ENCODE peak calls at places on chromosomes 5 and 9, in eight cellular contexts. One of them, this sample, is unnamed.

GRCh38 chr5:130720355-130720754 is 444.7 kb downstream of the HINT1 start:
- DNase-seq in fibroblast of pulmonary artery: peak; percentile 80
- DNase-seq in mesothelial cell of epicardium: no peak
- DNase-seq in lower lobe of right lung: no peak
- DNase-seq in fibroblast of lung: peak; percentile 41
- DNase-seq in HFF-Myc: peak; percentile 20
- DNase-seq in heart left ventricle: no peak
- DNase-seq in GM20000: no peak
- DNase-seq in this sample: no peak

GRCh38 chr5:32444946-32445758 is 612 bp upstream of the ZFR start:
- DNase-seq in fibroblast of pulmonary artery: no peak
- DNase-seq in mesothelial cell of epicardium: no peak
- DNase-seq in lower lobe of right lung: no peak
- DNase-seq in fibroblast of lung: no peak
- DNase-seq in HFF-Myc: no peak
- DNase-seq in heart left ventricle: no peak
- DNase-seq in GM20000: peak; percentile 20
- DNase-seq in this sample: no peak

GRCh38 chr9:134897584-134898170 is 17.1 kb downstream of the FCN2 start:
- DNase-seq in fibroblast of pulmonary artery: no peak
- DNase-seq in mesothelial cell of epicardium: no peak
- DNase-seq in lower lobe of right lung: no peak
- DNase-seq in fibroblast of lung: no peak
- DNase-seq in HFF-Myc: no peak
- DNase-seq in heart left ventricle: no peak
- DNase-seq in GM20000: no peak
- DNase-seq in this sample: no peak

GRCh38 chr9:70256123-70256551 is 2.6 kb upstream of the SMC5 start:
- DNase-seq in fibroblast of pulmonary artery: peak; percentile 83
- DNase-seq in mesothelial cell of epicardium: no peak
- DNase-seq in lower lobe of right lung: no peak
- DNase-seq in fibroblast of lung: peak; percentile 94
- DNase-seq in HFF-Myc: peak; percentile 33
- DNase-seq in heart left ventricle: no peak
- DNase-seq in GM20000: no peak
- DNase-seq in this sample: no peak

GRCh38 chr5:136000937-136001336 is 27.9 kb upstream of the TGFBI start:
- DNase-seq in fibroblast of pulmonary artery: no peak
- DNase-seq in mesothelial cell of epicardium: no peak
- DNase-seq in lower lobe of right lung: no peak
- DNase-seq in fibroblast of lung: no peak
- DNase-seq in HFF-Myc: no peak
- DNase-seq in heart left ventricle: no peak
- DNase-seq in GM20000: no peak
- DNase-seq in this sample: no peak

GRCh38 chr5:34762321-34762871 is 76.6 kb upstream of the TTC23L start:
- DNase-seq in fibroblast of pulmonary artery: peak; percentile 88
- DNase-seq in mesothelial cell of epicardium: no peak
- DNase-seq in lower lobe of right lung: no peak
- DNase-seq in fibroblast of lung: peak; percentile 92
- DNase-seq in HFF-Myc: peak; percentile 99
- DNase-seq in heart left ventricle: peak; percentile 57
- DNase-seq in GM20000: no peak
- DNase-seq in this sample: no peak

GRCh38 chr5:144102361-144102760 is 68.1 kb downstream of the YIPF5 start:
- DNase-seq in fibroblast of pulmonary artery: no peak
- DNase-seq in mesothelial cell of epicardium: no peak
- DNase-seq in lower lobe of right lung: no peak
- DNase-seq in fibroblast of lung: no peak
- DNase-seq in HFF-Myc: no peak
- DNase-seq in heart left ventricle: no peak
- DNase-seq in GM20000: no peak
- DNase-seq in this sample: no peak

GRCh38 chr5:123087173-123088030 is 1.6 kb upstream of the PRDM6 start:
- DNase-seq in fibroblast of pulmonary artery: no peak
- DNase-seq in mesothelial cell of epicardium: no peak
- DNase-seq in lower lobe of right lung: no peak
- DNase-seq in fibroblast of lung: no peak
- DNase-seq in HFF-Myc: no peak
- DNase-seq in heart left ventricle: no peak
- DNase-seq in GM20000: peak; percentile 37
- DNase-seq in this sample: no peak

GRCh38 chr5:33816791-33817190 is 75.0 kb downstream of the ADAMTS12 start:
- DNase-seq in fibroblast of pulmonary artery: peak; percentile 79
- DNase-seq in mesothelial cell of epicardium: no peak
- DNase-seq in lower lobe of right lung: no peak
- DNase-seq in fibroblast of lung: peak; percentile 75
- DNase-seq in HFF-Myc: no peak
- DNase-seq in heart left ventricle: no peak
- DNase-seq in GM20000: no peak
- DNase-seq in this sample: no peak

GRCh38 chr9:37200572-37201005 is 80.2 kb downstream of the ZCCHC7 start:
- DNase-seq in fibroblast of pulmonary artery: peak; percentile 45
- DNase-seq in mesothelial cell of epicardium: no peak
- DNase-seq in lower lobe of right lung: no peak
- DNase-seq in fibroblast of lung: peak; percentile 77
- DNase-seq in HFF-Myc: peak; percentile 36
- DNase-seq in heart left ventricle: no peak
- DNase-seq in GM20000: no peak
- DNase-seq in this sample: no peak

GRCh38 chr9:24545847-24546522 is at the start of gene IZUMO3:
- DNase-seq in fibroblast of pulmonary artery: no peak
- DNase-seq in mesothelial cell of epicardium: no peak
- DNase-seq in lower lobe of right lung: no peak
- DNase-seq in fibroblast of lung: no peak
- DNase-seq in HFF-Myc: no peak
- DNase-seq in heart left ventricle: no peak
- DNase-seq in GM20000: no peak
- DNase-seq in this sample: no peak

GRCh38 chr5:172943906-172944305 is 15.3 kb upstream of the RPL26L1 start:
- DNase-seq in fibroblast of pulmonary artery: no peak
- DNase-seq in mesothelial cell of epicardium: no peak
- DNase-seq in lower lobe of right lung: no peak
- DNase-seq in fibroblast of lung: no peak
- DNase-seq in HFF-Myc: no peak
- DNase-seq in heart left ventricle: no peak
- DNase-seq in GM20000: no peak
- DNase-seq in this sample: no peak

GRCh38 chr5:91178461-91178860 is 204.7 kb downstream of the ARRDC3 start:
- DNase-seq in fibroblast of pulmonary artery: peak; percentile 84
- DNase-seq in mesothelial cell of epicardium: no peak
- DNase-seq in lower lobe of right lung: no peak
- DNase-seq in fibroblast of lung: peak; percentile 60
- DNase-seq in HFF-Myc: no peak
- DNase-seq in heart left ventricle: no peak
- DNase-seq in GM20000: no peak
- DNase-seq in this sample: no peak

GRCh38 chr5:123921193-123921592 is 409.2 kb downstream of the CSNK1G3 start:
- DNase-seq in fibroblast of pulmonary artery: no peak
- DNase-seq in mesothelial cell of epicardium: no peak
- DNase-seq in lower lobe of right lung: no peak
- DNase-seq in fibroblast of lung: peak; percentile 12
- DNase-seq in HFF-Myc: no peak
- DNase-seq in heart left ventricle: no peak
- DNase-seq in GM20000: no peak
- DNase-seq in this sample: no peak

GRCh38 chr5:107526263-107526937 is 144.3 kb downstream of the EFNA5 start:
- DNase-seq in fibroblast of pulmonary artery: no peak
- DNase-seq in mesothelial cell of epicardium: no peak
- DNase-seq in lower lobe of right lung: no peak
- DNase-seq in fibroblast of lung: peak; percentile 38
- DNase-seq in HFF-Myc: no peak
- DNase-seq in heart left ventricle: no peak
- DNase-seq in GM20000: no peak
- DNase-seq in this sample: no peak

GRCh38 chr5:169656125-169656990 is 19.3 kb downstream of the DOCK2 start:
- DNase-seq in fibroblast of pulmonary artery: peak; percentile 64
- DNase-seq in mesothelial cell of epicardium: no peak
- DNase-seq in lower lobe of right lung: no peak
- DNase-seq in fibroblast of lung: peak; percentile 46
- DNase-seq in HFF-Myc: no peak
- DNase-seq in heart left ventricle: peak; percentile 55
- DNase-seq in GM20000: peak; percentile 48
- DNase-seq in this sample: no peak

GRCh38 chr5:1026700-1027621 is 18.4 kb downstream of the NKD2 start:
- DNase-seq in fibroblast of pulmonary artery: no peak
- DNase-seq in mesothelial cell of epicardium: peak; percentile 13
- DNase-seq in lower lobe of right lung: peak; percentile 34
- DNase-seq in fibroblast of lung: no peak
- DNase-seq in HFF-Myc: no peak
- DNase-seq in heart left ventricle: peak; percentile 17
- DNase-seq in GM20000: no peak
- DNase-seq in this sample: no peak

GRCh38 chr5:140881889-140882590 is at the start of gene PCDHA13:
- DNase-seq in fibroblast of pulmonary artery: peak; percentile 7
- DNase-seq in mesothelial cell of epicardium: no peak
- DNase-seq in lower lobe of right lung: peak; percentile 41
- DNase-seq in fibroblast of lung: no peak
- DNase-seq in HFF-Myc: no peak
- DNase-seq in heart left ventricle: no peak
- DNase-seq in GM20000: peak; percentile 4
- DNase-seq in this sample: no peak

DNA sequence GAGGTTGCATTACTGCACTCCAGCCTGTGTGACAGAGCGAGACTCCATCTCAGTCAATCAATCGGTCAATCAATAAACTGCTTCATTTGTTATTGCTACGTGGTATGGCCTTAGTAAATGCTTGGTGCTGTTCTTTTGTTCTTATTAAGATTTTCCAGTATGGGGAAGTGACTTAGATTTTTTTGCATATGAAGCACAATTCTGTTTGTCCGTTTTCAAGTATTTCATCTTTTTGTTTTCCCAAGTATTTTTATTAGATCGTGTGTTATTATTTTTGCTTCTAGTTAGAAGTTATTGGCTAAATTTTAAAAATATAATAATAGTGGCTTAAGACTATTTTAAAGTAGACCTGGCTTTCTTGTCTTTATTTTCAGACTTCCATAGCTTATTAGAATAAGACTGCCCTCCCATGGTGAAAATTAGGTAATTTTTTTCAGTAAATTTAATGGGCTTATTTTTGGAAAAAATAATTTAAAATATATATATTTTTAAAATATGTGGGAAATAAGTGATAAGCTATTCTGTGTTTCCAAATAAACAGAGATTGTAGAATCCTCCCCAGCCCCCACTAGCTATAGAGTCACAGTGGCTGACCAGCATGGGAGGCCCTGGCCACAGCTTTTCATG is 14.7 kb upstream of the OMD start:
- DNase-seq in fibroblast of pulmonary artery: peak; percentile 62
- DNase-seq in mesothelial cell of epicardium: no peak
- DNase-seq in lower lobe of right lung: no peak
- DNase-seq in fibroblast of lung: no peak
- DNase-seq in HFF-Myc: no peak
- DNase-seq in heart left ventricle: no peak
- DNase-seq in GM20000: no peak
- DNase-seq in this sample: no peak
- TF ChIP-seq CTCF in fibroblast of pulmonary artery: peak; percentile 22
- TF ChIP-seq CTCF in mesothelial cell of epicardium: peak; percentile 35
- TF ChIP-seq CTCF in lower lobe of right lung: peak; percentile 31
- TF ChIP-seq CTCF in fibroblast of lung: peak; percentile 6
- TF ChIP-seq CTCF in HFF-Myc: no peak
- TF ChIP-seq CTCF in heart left ventricle: peak; percentile 49
- TF ChIP-seq CTCF in GM20000: no peak
- TF ChIP-seq CTCF in this sample: peak; percentile 53

DNA sequence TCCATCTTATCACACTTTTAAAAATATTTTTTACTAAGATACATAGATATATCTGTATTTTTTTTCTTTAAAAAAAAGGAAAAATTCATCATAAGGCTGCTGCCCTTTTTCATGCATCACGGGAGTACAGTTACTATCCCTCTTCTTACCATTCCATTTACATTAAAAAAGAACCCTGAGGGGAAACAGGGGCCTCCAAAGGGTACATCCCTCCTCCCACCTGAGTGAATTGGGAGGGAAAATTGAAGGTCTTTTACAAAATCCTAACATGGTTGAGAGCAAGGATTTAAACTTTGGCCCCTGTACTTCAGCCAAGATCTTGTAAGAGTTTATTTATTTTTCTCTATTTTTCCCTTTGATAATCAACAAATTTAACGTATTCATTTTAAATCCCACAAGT is 319.2 kb downstream of the MLLT3 start:
- DNase-seq in fibroblast of pulmonary artery: no peak
- DNase-seq in mesothelial cell of epicardium: no peak
- DNase-seq in lower lobe of right lung: no peak
- DNase-seq in fibroblast of lung: no peak
- DNase-seq in HFF-Myc: no peak
- DNase-seq in heart left ventricle: no peak
- DNase-seq in GM20000: no peak
- DNase-seq in this sample: no peak
- TF ChIP-seq CTCF in fibroblast of pulmonary artery: no peak
- TF ChIP-seq CTCF in mesothelial cell of epicardium: no peak
- TF ChIP-seq CTCF in lower lobe of right lung: no peak
- TF ChIP-seq CTCF in fibroblast of lung: no peak
- TF ChIP-seq CTCF in HFF-Myc: no peak
- TF ChIP-seq CTCF in heart left ventricle: no peak
- TF ChIP-seq CTCF in GM20000: no peak
- TF ChIP-seq CTCF in this sample: no peak

GRCh38 chr9:126009047-126009446 is 261.9 kb downstream of the PBX3 start:
- DNase-seq in fibroblast of pulmonary artery: no peak
- DNase-seq in mesothelial cell of epicardium: no peak
- DNase-seq in lower lobe of right lung: no peak
- DNase-seq in fibroblast of lung: no peak
- DNase-seq in HFF-Myc: no peak
- DNase-seq in heart left ventricle: no peak
- DNase-seq in GM20000: no peak
- DNase-seq in this sample: no peak
- TF ChIP-seq CTCF in fibroblast of pulmonary artery: peak; percentile 21
- TF ChIP-seq CTCF in mesothelial cell of epicardium: no peak
- TF ChIP-seq CTCF in lower lobe of right lung: no peak
- TF ChIP-seq CTCF in fibroblast of lung: no peak
- TF ChIP-seq CTCF in HFF-Myc: peak; percentile 31
- TF ChIP-seq CTCF in heart left ventricle: no peak
- TF ChIP-seq CTCF in GM20000: no peak
- TF ChIP-seq CTCF in this sample: peak; percentile 43

GRCh38 chr9:95024097-95024671 is 293.3 kb downstream of the FANCC start:
- DNase-seq in fibroblast of pulmonary artery: no peak
- DNase-seq in mesothelial cell of epicardium: no peak
- DNase-seq in lower lobe of right lung: no peak
- DNase-seq in fibroblast of lung: no peak
- DNase-seq in HFF-Myc: no peak
- DNase-seq in heart left ventricle: peak; percentile 74
- DNase-seq in GM20000: no peak
- DNase-seq in this sample: no peak

GRCh38 chr9:95027914-95028854 is 289.3 kb downstream of the FANCC start:
- DNase-seq in fibroblast of pulmonary artery: no peak
- DNase-seq in mesothelial cell of epicardium: no peak
- DNase-seq in lower lobe of right lung: peak; percentile 51
- DNase-seq in fibroblast of lung: peak; percentile 57
- DNase-seq in HFF-Myc: no peak
- DNase-seq in heart left ventricle: no peak
- DNase-seq in GM20000: no peak
- DNase-seq in this sample: no peak

GRCh38 chr9:95028855-95029219 is 288.7 kb downstream of the FANCC start:
- DNase-seq in fibroblast of pulmonary artery: no peak
- DNase-seq in mesothelial cell of epicardium: no peak
- DNase-seq in lower lobe of right lung: no peak
- DNase-seq in fibroblast of lung: no peak
- DNase-seq in HFF-Myc: no peak
- DNase-seq in heart left ventricle: no peak
- DNase-seq in GM20000: no peak
- DNase-seq in this sample: no peak

GRCh38 chr9:95023217-95024003 is 294.1 kb downstream of the FANCC start:
- DNase-seq in fibroblast of pulmonary artery: peak; percentile 69
- DNase-seq in mesothelial cell of epicardium: no peak
- DNase-seq in lower lobe of right lung: peak; percentile 67
- DNase-seq in fibroblast of lung: peak; percentile 96
- DNase-seq in HFF-Myc: no peak
- DNase-seq in heart left ventricle: peak; percentile 78
- DNase-seq in GM20000: no peak
- DNase-seq in this sample: no peak

GRCh38 chr9:95025213-95026170 is 292.0 kb downstream of the FANCC start:
- DNase-seq in fibroblast of pulmonary artery: peak; percentile 96
- DNase-seq in mesothelial cell of epicardium: no peak
- DNase-seq in lower lobe of right lung: peak; percentile 71
- DNase-seq in fibroblast of lung: peak; percentile 94
- DNase-seq in HFF-Myc: no peak
- DNase-seq in heart left ventricle: peak; percentile 79
- DNase-seq in GM20000: no peak
- DNase-seq in this sample: no peak
- TF ChIP-seq CTCF in fibroblast of pulmonary artery: peak; percentile 60
- TF ChIP-seq CTCF in mesothelial cell of epicardium: no peak
- TF ChIP-seq CTCF in lower lobe of right lung: peak; percentile 44
- TF ChIP-seq CTCF in fibroblast of lung: peak; percentile 50
- TF ChIP-seq CTCF in HFF-Myc: peak; percentile 24
- TF ChIP-seq CTCF in heart left ventricle: peak; percentile 32
- TF ChIP-seq CTCF in GM20000: no peak
- TF ChIP-seq CTCF in this sample: peak; percentile 45

This sample was measured in neural crest cell.